ENCODE peak calls at places on chromosomes 7 and 10, in seven cellular contexts. Y is psoas muscle; L is transverse colon; S is cardiac muscle cell; F is endodermal cell; D is CD8-positive, alpha-beta T cell; I is mammary epithelial cell. V is an unnamed sample. For H3K36me3, the result is how much of the 10 kb centered on the place peaks cover.

GRCh38 chr7:47128719-47129118 is 453.2 kb downstream of the TNS3 start:
- DNase-seq in L (no peak), I (no peak), Y (no peak), S (no peak), D (no peak), F (no peak), V (no peak)

GRCh38 chr10:98446121-98446655 is 547 bp downstream of the HPS1 start:
- DNase-seq in Y (no peak), L (peak), D (peak), F (peak), I (peak), S (peak), V (no peak)

GRCh38 chr7:953547-954327 is 743 bp downstream of the ADAP1 start:
- DNase-seq in D (no peak), Y (peak), S (peak), I (peak), F (peak), L (peak), V (no peak)

GRCh38 chr7:150953061-150953997 is 24.8 kb downstream of the KCNH2 start:
- DNase-seq in D (no peak), S (no peak), I (no peak), L (no peak), F (no peak), Y (peak), V (no peak)

GRCh38 chr10:50857579-50857978 is 27.8 kb downstream of the A1CF start:
- DNase-seq in S (no peak), Y (no peak), D (no peak), I (no peak), L (no peak), F (peak), V (no peak)

GRCh38 chr10:97763411-97763810 is 8.4 kb downstream of the SFRP5 start:
- DNase-seq in L (no peak), Y (peak), F (no peak), S (no peak), D (no peak), I (no peak), V (no peak)

GRCh38 chr10:21261705-21262285 is 263.7 kb downstream of the SKIDA1 start:
- DNase-seq in S (no peak), I (no peak), D (no peak), F (no peak), L (no peak), Y (no peak), V (no peak)

GRCh38 chr7:55124989-55125875 is 106.4 kb downstream of the EGFR start:
- DNase-seq in D (no peak), Y (peak), F (peak), L (no peak), S (no peak), I (no peak), V (no peak)

GRCh38 chr7:129778770-129779601 is 167.5 kb downstream of the NRF1 start:
- DNase-seq in F (peak), S (no peak), L (no peak), Y (no peak), D (no peak), I (peak), V (no peak)

GRCh38 chr7:32479574-32480200 is 10.5 kb downstream of the LSM5 start:
- DNase-seq in F (peak), D (no peak), Y (no peak), L (no peak), I (peak), S (peak), V (peak)

GRCh38 chr7:1054438-1055083 is 10.2 kb downstream of the GPR146 start:
- DNase-seq in S (no peak), F (no peak), Y (peak), I (no peak), L (no peak), D (no peak), V (no peak)

GRCh38 chr7:39465055-39465929 is 100.9 kb upstream of the YAE1 start:
- DNase-seq in L (peak), Y (no peak), S (peak), D (peak), F (peak), I (peak), V (peak)

GRCh38 chr7:157499835-157500153 is 163.0 kb downstream of the DNAJB6 start:
- DNase-seq in S (no peak), F (no peak), Y (peak), D (no peak), I (no peak), L (no peak), V (no peak)

GRCh38 chr10:86824151-86824550 is 67.7 kb downstream of the BMPR1A start:
- DNase-seq in F (peak), Y (no peak), L (no peak), I (peak), S (no peak), D (no peak), V (no peak)

GRCh38 chr7:43112941-43113621 is 634 bp downstream of the HECW1 start:
- DNase-seq in Y (peak), D (no peak), F (peak), I (peak), S (peak), L (no peak), V (peak)

GRCh38 chr7:89618269-89618668 is 536.0 kb upstream of the STEAP1 start:
- DNase-seq in Y (no peak), S (no peak), F (no peak), D (no peak), I (no peak), L (no peak), V (no peak)

GRCh38 chr10:75195035-75195763 is 15.4 kb upstream of the VDAC2 start:
- DNase-seq in D (no peak), I (no peak), F (no peak), Y (no peak), L (no peak), S (no peak), V (no peak)

GRCh38 chr7:114922652-114923402 is 933 bp downstream of the MDFIC start:
- DNase-seq in I (peak), Y (peak), S (peak), D (peak), L (peak), F (peak), V (peak)

GRCh38 chr7:84204655-84205054 is 10.1 kb upstream of the SEMA3A start:
- DNase-seq in Y (no peak), D (no peak), S (no peak), F (no peak), I (peak), L (no peak), V (peak)

GRCh38 chr10:7035111-7035761 is 375.6 kb downstream of the SFMBT2 start:
- DNase-seq in L (no peak), F (no peak), Y (no peak), D (peak), S (no peak), I (no peak), V (no peak)

DNA sequence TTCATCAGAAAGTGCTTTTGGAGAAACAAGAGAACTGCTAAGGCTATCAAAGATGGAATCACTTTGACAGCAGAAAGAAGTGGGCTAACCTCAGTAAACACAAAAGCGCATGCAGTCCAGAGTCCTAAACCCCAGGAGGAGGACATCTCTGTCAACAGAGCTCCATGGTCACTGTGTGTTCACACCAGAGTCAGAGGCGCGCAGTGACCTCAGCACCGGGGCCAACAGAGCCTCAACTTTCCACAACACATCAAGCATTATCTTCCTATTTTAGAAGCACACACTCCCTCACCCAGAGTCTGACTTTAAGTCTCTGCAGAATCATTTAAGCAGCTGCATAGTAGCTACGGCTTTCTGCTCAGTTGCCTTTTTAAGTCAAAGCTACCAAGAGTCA is 195.3 kb downstream of the DIP2C start:
- DNase-seq in F (no peak), L (no peak), I (no peak), D (no peak), Y (no peak), S (no peak), V (no peak)
- TF ChIP-seq CTCF in F (no peak), L (no peak), I (no peak), D (no peak), Y (no peak), S (no peak), V (no peak)

DNA sequence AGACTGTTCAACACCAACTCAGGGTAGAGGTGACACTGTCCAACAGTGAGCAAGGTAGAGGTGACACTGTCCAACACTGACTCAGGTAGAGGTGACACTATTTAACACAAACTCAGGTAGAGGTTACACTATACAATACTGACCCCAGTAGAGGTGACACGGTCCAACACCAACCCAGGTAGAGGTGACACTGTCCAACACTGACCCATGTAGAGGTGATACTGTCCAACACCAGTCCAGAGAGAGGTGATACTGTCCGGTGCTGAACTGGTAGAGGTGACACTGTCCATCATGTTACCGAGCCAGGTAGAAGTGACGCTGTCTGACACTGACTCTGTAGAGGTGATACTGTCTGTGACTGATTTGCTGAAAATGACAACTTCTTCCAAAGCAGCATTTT is 102.4 kb downstream of the GATA3 start:
- DNase-seq in I (no peak), D (no peak), Y (no peak), L (no peak), S (no peak), F (no peak), V (no peak)
- H3K4me3 ChIP-seq in I (no peak), D (no peak), Y (no peak), L (no peak), S (no peak), F (no peak), V (no peak)

GRCh38 chr10:71753960-71754505 is 19.3 kb downstream of the VSIR start:
- DNase-seq in Y (no peak), I (no peak), L (no peak), D (no peak), S (no peak), F (no peak), V (no peak)

GRCh38 chr10:71753091-71753959 is 20.0 kb downstream of the VSIR start:
- DNase-seq in S (peak), L (peak), I (no peak), D (peak), Y (no peak), F (no peak), V (no peak)

GRCh38 chr10:71754562-71754961 is 18.8 kb downstream of the VSIR start:
- DNase-seq in S (no peak), I (no peak), L (no peak), F (no peak), D (no peak), Y (no peak), V (no peak)

GRCh38 chr10:71756441-71757191 is 16.7 kb downstream of the VSIR start:
- DNase-seq in D (no peak), Y (no peak), I (no peak), L (no peak), S (no peak), F (no peak), V (no peak)

GRCh38 chr10:71755179-71755879 is 18.0 kb downstream of the VSIR start:
- DNase-seq in Y (no peak), D (no peak), L (no peak), S (no peak), F (no peak), I (no peak), V (no peak)
- H3K36me3 ChIP-seq in Y (under half), D (half or more), L (under half), S (under half), F (under half), I (under half), V (under half)

DNA sequence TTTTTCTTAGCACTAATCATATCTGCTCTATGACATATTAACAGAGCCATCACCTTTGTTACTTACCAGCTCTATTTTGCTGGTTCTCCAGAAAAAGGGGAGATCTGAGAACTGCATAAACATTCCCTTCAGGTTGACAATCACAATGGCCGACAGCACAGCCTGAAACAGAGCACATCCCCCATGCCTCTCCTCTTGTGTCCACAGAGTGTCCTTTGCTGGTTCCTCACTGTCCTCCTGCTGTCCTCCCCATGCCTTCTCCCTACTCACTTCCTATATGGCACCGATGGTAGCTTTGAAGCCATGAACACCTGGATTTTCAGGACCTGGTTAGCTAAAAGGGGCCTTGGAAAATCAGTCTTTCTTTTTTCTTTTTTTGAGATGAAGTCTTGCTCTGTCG is 41.8 kb downstream of the PSMC2 start:
- DNase-seq in Y (no peak), F (no peak), I (no peak), D (no peak), L (no peak), S (no peak), V (no peak)
- TF ChIP-seq CTCF in Y (no peak), F (no peak), I (no peak), D (no peak), L (no peak), S (no peak), V (no peak)

GRCh38 chr10:3467052-3467906 is 294.7 kb upstream of the PITRM1 start:
- DNase-seq in S (no peak), D (no peak), F (peak), I (peak), L (peak), Y (peak), V (peak)
- H3K4me3 ChIP-seq in S (no peak), D (no peak), F (no peak), I (peak), L (no peak), Y (peak), V (peak)

DNA sequence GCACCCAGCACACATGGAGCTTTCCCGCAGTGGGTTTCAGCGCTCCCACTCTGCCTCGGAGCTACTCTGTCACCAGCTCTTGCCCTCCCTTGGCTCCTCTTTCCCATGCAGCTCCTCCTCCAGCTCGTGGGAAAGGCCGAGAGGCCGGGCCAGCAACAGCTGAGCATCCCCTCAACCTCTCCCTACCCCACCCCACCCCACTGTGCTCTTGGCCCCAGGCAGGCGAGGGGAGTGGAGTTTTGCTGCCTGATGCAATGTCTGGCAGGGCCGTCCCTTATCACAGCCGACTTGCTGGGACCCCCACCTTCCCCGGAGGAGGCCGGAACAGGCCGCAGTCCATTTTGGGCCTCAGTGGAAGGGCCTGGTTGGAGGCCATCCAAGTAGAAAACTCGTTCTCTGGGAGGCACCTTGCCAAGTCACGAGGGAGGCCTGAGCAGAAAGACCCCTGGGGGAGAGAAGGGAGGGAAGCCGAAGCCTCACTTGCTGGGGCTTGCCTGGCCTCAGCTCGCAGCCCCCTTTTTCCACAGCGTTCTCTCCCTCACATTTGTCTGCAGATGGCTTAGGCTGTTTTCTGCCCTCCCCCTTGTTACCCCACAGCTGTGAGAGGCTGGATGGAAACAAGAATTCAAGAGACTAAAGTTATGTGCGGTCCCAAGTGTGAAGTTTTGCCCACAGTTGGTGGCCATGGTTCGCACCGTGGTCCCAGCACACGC is 35.3 kb downstream of the CHST3 start:
- DNase-seq in F (peak), Y (peak), I (no peak), L (peak), S (no peak), D (no peak), V (peak)
- H3K36me3 ChIP-seq in F (under half), Y (under half), I (under half), L (under half), S (under half), D (under half), V (under half)

DNA sequence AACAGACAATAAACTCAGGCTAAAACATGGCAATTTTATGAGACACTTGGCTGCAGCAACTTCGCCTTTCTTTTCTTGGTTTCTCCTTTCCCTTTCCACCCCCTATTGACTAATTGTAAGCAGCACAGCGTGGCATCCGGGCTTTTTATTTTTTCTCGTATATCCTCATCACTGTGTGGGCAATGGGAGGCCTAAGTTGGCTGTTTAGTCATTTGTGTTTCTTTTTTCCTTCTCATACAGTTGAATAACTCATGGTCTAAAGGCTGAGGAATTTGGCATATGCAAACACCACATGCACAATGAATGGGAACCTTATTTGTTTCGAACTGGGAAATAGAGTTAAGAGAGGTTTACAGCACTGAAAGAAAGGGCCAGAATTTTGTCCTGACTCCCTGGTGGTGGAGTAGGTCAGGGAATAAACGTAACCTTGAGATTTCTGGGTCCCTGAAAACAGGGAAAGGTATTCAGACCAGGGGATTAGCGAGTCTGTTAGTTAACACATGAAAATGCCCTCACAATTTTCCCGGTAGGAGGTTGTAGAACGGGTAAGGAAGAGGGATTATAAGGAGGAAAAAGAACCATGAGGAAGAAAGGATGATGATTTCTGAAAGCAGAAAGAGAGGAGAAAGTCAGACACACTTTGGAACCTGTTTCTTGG is 858.3 kb downstream of the KCNMA1 start:
- DNase-seq in D (no peak), I (no peak), F (peak), L (no peak), Y (no peak), S (peak), V (peak)
- TF ChIP-seq CTCF in D (no peak), I (no peak), F (peak), L (peak), Y (no peak), S (no peak), V (peak)

DNA sequence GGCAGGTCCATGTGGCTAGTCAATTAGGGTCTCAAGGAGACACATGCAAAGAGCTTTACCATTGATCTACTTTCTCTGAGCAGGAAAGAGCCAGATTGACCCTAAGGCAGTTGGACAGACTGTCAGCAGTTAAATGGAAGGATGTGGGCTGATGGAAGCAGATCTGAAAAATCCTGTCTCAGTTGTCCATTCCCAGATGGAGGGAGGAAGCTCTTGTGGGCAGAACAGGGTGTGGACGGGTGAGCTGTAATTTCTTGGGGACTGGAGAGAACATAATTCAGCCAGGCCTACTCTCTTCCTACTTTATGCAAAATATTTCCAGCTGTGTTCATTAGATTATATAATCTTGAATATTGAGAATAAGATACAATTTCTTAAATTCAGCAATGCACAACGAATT is 163.6 kb downstream of the GNAT3 start:
- DNase-seq in Y (no peak), D (no peak), I (peak), S (no peak), F (no peak), L (no peak), V (no peak)
- H3K4me3 ChIP-seq in Y (no peak), D (no peak), I (no peak), S (no peak), F (no peak), L (no peak), V (no peak)

GRCh38 chr7:149608168-149608567 is 110.6 kb upstream of the ZNF746 start:
- DNase-seq in I (no peak), Y (no peak), D (no peak), F (no peak), L (no peak), S (no peak), V (no peak)

GRCh38 chr7:149604521-149604920 is 106.9 kb upstream of the ZNF746 start:
- DNase-seq in Y (no peak), L (no peak), D (no peak), F (no peak), I (no peak), S (no peak), V (no peak)

GRCh38 chr7:149605696-149606095 is 108.1 kb upstream of the ZNF746 start:
- DNase-seq in F (no peak), L (no peak), S (no peak), I (no peak), Y (no peak), D (no peak), V (no peak)

GRCh38 chr7:149607683-149608082 is 110.1 kb upstream of the ZNF746 start:
- DNase-seq in D (no peak), F (no peak), S (no peak), Y (no peak), L (no peak), I (no peak), V (no peak)

GRCh38 chr7:149606826-149607225 is 109.2 kb upstream of the ZNF746 start:
- DNase-seq in F (no peak), S (no peak), Y (no peak), L (no peak), D (no peak), I (no peak), V (no peak)
- H3K36me3 ChIP-seq in F (half or more), S (under half), Y (half or more), L (under half), D (under half), I (under half), V (under half)